ENCODE peak calls at places on chromosomes 7 and 10, in six cellular contexts. L, S, F, X, C and G are unnamed samples.
A peak's percentile ranks its signal among the peaks of the same experiment; 100 is the strongest.

GRCh38 chr7:38232475-38233366 is 40.7 kb downstream of the TARP start:
- DNase-seq in L (no peak), S (no peak), F (no peak), X (no peak), C (peak; percentile 40), G (no peak)

GRCh38 chr7:81725496-81726117 is 44.2 kb downstream of the HGF start:
- DNase-seq in L (no peak), S (no peak), F (no peak), X (no peak), C (no peak), G (no peak)

GRCh38 chr7:98836811-98837631 is 32.8 kb downstream of the TMEM130 start:
- DNase-seq in L (no peak), S (no peak), F (no peak), X (no peak), C (peak; percentile 45), G (no peak)

GRCh38 chr10:87860156-87860795 is 3.1 kb downstream of the KLLN start:
- DNase-seq in L (no peak), S (no peak), F (no peak), X (no peak), C (no peak), G (peak; percentile 39)

GRCh38 chr7:33922820-33923219 is 17.5 kb downstream of the BMPER start:
- DNase-seq in L (peak; percentile 57), S (no peak), F (peak; percentile 74), X (no peak), C (no peak), G (peak; percentile 51)

GRCh38 chr7:157394246-157395191 is 57.7 kb downstream of the DNAJB6 start:
- DNase-seq in L (no peak), S (no peak), F (peak; percentile 12), X (no peak), C (no peak), G (no peak)

GRCh38 chr10:29795856-29796255 is 161.1 kb upstream of the SVIL start:
- DNase-seq in L (no peak), S (no peak), F (no peak), X (no peak), C (no peak), G (no peak)

GRCh38 chr7:155589001-155589980 is 42.9 kb upstream of the CNPY1 start:
- DNase-seq in L (no peak), S (no peak), F (no peak), X (no peak), C (no peak), G (no peak)

GRCh38 chr7:51019231-51019844 is 236.6 kb upstream of the GRB10 start:
- DNase-seq in L (no peak), S (peak; percentile 14), F (no peak), X (no peak), C (no peak), G (no peak)

GRCh38 chr7:93044147-93044810 is 73.5 kb downstream of the SAMD9 start:
- DNase-seq in L (no peak), S (no peak), F (no peak), X (no peak), C (no peak), G (no peak)

GRCh38 chr10:42149027-42149700 is 489.2 kb downstream of the ZNF33B start:
- DNase-seq in L (no peak), S (peak; percentile 44), F (no peak), X (no peak), C (no peak), G (no peak)

GRCh38 chr10:103833731-103834365 is 21.5 kb downstream of the SH3PXD2A start:
- DNase-seq in L (peak; percentile 63), S (peak; percentile 60), F (peak; percentile 87), X (peak; percentile 64), C (no peak), G (peak; percentile 49)

GRCh38 chr10:109931153-109931552 is 7.8 kb upstream of the XPNPEP1 start:
- DNase-seq in L (no peak), S (peak; percentile 71), F (no peak), X (no peak), C (no peak), G (no peak)

GRCh38 chr10:34413214-34413613 is 401.9 kb downstream of the PARD3 start:
- DNase-seq in L (no peak), S (no peak), F (no peak), X (no peak), C (no peak), G (no peak)

GRCh38 chr10:45599021-45599603 is 73.5 kb downstream of the ZFAND4 start:
- DNase-seq in L (no peak), S (no peak), F (no peak), X (no peak), C (no peak), G (no peak)

GRCh38 chr7:95491634-95492314 is 6.0 kb downstream of the ASB4 start:
- DNase-seq in L (no peak), S (no peak), F (no peak), X (no peak), C (no peak), G (no peak)

GRCh38 chr7:96319444-96319843 is 2.5 kb downstream of the SLC25A13 start:
- DNase-seq in L (no peak), S (no peak), F (no peak), X (no peak), C (no peak), G (no peak)

DNA sequence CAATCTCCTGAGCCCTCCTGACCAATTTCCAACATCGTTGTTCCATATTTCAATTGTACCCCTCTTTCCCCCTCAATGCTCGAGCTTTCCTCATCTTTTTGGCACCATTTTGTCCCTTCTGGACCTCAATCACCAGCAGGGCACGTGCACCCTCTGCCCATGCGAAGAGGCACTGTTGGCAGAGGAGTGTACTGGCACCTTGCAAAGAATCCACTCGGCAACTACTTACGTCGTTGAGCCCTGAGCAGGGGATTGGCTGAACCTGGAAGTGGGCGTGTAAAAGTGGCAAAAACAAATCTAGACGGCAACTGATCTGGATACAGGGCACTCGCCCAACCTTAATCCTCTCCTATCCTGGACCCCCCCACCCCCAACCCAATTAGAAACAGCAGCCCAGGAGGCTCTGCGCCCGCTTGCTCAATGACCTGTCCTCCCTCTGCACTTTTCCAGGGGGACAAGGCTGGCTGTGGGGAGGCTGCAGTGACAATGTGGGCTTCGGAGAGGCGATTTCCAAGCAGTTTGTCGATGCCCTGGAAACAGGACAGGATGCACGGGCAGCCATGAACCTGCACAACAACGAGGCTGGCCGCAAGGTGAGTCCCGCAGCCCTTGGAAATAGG is 18.8 kb downstream of the WNT8B start:
- DNase-seq in L (peak; percentile 84), S (peak; percentile 88), F (peak; percentile 87), X (peak; percentile 72), C (peak; percentile 91), G (peak; percentile 79)
- TF ChIP-seq CTCF in L (no peak), S (no peak), F (no peak), X (no peak), C (no peak), G (no peak)

DNA sequence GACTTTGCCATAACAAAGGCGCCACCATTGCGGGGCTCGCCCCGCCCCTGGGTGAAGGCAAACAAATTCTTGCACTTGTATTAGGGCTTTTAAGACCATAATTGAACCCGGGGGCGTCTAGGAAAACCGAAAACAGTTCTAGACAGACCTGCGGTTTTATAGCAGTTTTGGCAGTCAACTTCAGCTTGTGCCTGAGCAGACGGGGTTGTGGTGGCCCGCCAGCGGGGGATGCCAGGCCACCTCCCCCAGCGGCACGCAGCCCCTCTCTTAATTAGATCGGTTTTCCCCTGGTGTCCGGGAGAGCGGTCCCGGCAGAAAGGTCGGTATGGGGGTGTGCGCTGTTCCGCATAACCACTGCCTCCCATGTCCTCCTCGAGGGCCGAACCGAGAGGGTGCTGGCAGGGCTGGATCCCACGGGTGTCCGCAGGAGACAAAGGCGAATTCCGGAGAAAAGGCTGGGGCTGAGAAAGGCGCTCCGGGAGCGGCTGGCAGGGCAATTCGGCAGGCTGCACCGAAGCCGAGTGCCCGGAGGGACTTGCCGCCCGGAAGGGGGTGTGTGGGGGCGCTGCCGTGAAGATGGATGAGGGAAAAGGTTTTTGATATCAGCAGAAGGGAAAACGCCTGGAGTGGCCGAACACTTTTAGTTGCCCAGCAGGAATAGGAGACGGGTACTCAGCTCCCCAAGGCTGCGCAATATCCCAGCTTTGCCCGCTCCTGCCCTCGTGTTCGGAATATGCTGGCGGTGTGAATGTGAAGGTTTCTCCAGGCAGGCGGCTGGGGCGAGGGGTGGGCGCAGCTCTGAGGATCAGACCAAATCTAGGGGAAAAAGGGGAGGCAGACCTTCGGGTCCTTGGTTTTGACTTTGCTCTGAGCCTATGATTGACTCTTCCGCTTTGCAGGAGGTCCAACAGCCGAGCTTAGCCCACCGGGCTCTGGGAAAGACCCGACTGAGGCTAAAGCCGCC is 3.0 kb upstream of the HOXA11 start:
- DNase-seq in L (no peak), S (peak; percentile 36), F (peak; percentile 70), X (no peak), C (peak; percentile 20), G (peak; percentile 13)
- H3K4me1 ChIP-seq in L (no peaks in the 10 kb centered on the region), S (no peaks in the 10 kb centered on the region), F (peaks cover 43% of the 10 kb centered on the region), X (peaks cover 4% of the 10 kb centered on the region), C (peaks cover 47% of the 10 kb centered on the region), G (peaks cover 65% of the 10 kb centered on the region)

DNA sequence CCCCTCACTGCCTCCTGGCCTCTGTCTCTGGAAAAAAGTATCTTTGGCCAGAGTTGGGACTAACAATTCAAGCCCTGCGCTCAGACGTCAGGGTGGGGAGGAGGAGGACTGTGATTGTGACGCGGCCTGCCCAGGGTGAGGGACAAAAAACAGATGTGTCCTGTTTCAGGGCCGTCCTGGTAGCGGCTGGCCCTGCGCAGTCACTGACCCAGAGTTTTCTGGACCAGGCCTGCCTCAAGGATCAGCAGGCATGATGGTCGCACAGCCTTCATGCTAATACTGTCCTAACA is 110.1 kb downstream of the CYTH3 start:
- DNase-seq in L (peak; percentile 41), S (no peak), F (peak; percentile 85), X (no peak), C (no peak), G (peak; percentile 45)
- TF ChIP-seq POLR2A in L (no peak), S (no peak), F (no peak), X (no peak), C (no peak), G (no peak)

GRCh38 chr10:69825604-69826003 is 23.9 kb downstream of the COL13A1 start:
- DNase-seq in L (no peak), S (no peak), F (no peak), X (no peak), C (no peak), G (no peak)

GRCh38 chr10:69829792-69830191 is 28.1 kb downstream of the COL13A1 start:
- DNase-seq in L (no peak), S (no peak), F (no peak), X (no peak), C (no peak), G (no peak)

GRCh38 chr10:69826094-69826493 is 24.4 kb downstream of the COL13A1 start:
- DNase-seq in L (no peak), S (no peak), F (no peak), X (no peak), C (no peak), G (no peak)

GRCh38 chr10:69828115-69828870 is 26.6 kb downstream of the COL13A1 start:
- DNase-seq in L (no peak), S (no peak), F (no peak), X (no peak), C (no peak), G (no peak)

DNA sequence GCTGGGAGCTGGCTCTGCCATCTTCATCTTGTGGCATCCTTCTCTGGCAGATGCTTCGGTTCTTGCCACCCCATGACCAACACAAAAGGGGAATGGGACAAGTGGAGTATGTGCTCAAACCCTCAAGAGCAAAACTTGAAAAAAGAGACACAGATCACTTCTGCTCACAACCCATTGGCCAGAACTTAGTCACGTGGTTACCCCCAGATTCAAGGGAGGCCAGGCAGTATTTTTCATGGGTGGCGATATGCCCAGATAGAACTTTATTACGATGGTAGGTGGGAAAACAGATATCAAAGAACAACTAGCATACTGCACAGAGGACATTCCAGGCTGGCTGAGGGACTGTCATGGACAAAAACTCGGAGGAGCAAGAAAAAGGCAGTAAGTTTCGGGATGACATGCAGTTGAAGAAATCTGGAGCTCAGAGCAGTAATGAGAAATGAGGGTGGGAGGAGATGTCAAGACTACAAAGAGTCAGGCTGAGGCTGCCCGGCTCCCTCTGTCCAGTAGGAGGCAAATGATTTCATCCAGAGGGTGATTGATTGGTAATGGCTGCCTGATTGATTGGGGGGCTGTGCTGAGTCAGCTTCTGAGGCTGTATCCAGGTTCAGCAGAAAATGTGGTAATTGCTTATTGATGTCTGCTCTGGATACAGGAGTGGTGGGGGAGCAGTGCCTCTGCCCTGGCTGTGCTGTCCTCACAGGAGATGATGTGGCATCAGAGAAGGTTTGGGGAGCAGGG is 25.3 kb downstream of the COL13A1 start:
- DNase-seq in L (no peak), S (no peak), F (no peak), X (no peak), C (no peak), G (no peak)
- TF ChIP-seq CTCF in L (no peak), S (no peak), F (no peak), X (no peak), C (no peak), G (no peak)